ENCODE peak calls at places on chromosomes 12 and 14, in seven cellular contexts. Z is hepatocyte, E is thoracic aorta, O is right cardiac atrium, B is heart left ventricle, M is PC-9, I is heart right ventricle. W is an unnamed sample.

GRCh38 chr12:74903522-74903921 is 306.1 kb downstream of the KCNC2 start:
- DNase-seq in O (no peak), B (no peak), E (no peak), M (no peak), Z (no peak), I (no peak), W (no peak)

GRCh38 chr14:44412858-44413569 is 94.1 kb downstream of the FSCB start:
- DNase-seq in E (no peak), O (no peak), Z (no peak), M (no peak), B (no peak), I (no peak), W (no peak)

GRCh38 chr14:75279739-75280447 is 1.3 kb downstream of the FOS start:
- DNase-seq in B (no peak), M (no peak), Z (peak; percentile 42), I (no peak), O (peak; percentile 80), E (no peak), W (peak; percentile 80)

GRCh38 chr12:30268036-30268435 is 427.6 kb downstream of the IPO8 start:
- DNase-seq in B (no peak), Z (no peak), I (no peak), E (no peak), M (no peak), O (no peak), W (no peak)

GRCh38 chr14:75879031-75879430 is 102.8 kb downstream of the TGFB3 start:
- DNase-seq in O (no peak), B (no peak), I (no peak), Z (no peak), M (peak; percentile 96), E (no peak), W (no peak)

GRCh38 chr12:94263011-94263786 is 114.8 kb downstream of the PLXNC1 start:
- DNase-seq in B (no peak), Z (no peak), I (no peak), O (no peak), M (no peak), E (no peak), W (no peak)

GRCh38 chr12:48765753-48766162 is 23.1 kb downstream of the ADCY6 start:
- DNase-seq in I (no peak), B (no peak), M (no peak), Z (no peak), E (no peak), O (no peak), W (peak; percentile 89)

GRCh38 chr12:752673-753400 is 458 bp downstream of the WNK1 start:
- DNase-seq in M (peak; percentile 38), E (no peak), I (peak; percentile 67), Z (peak; percentile 87), O (peak; percentile 90), B (peak; percentile 63), W (peak; percentile 89)

GRCh38 chr12:107291018-107291417 is 197.7 kb upstream of the CRY1 start:
- DNase-seq in I (no peak), E (no peak), M (no peak), Z (no peak), B (no peak), O (no peak), W (no peak)

GRCh38 chr12:20268121-20268732 is 100.1 kb upstream of the PDE3A start:
- DNase-seq in Z (no peak), O (no peak), B (no peak), M (no peak), I (no peak), E (no peak), W (no peak)

GRCh38 chr14:76904100-76904739 is 78.0 kb downstream of the LRRC74A start:
- DNase-seq in O (peak; percentile 83), I (peak; percentile 34), B (no peak), E (no peak), Z (peak; percentile 63), M (peak; percentile 76), W (no peak)

GRCh38 chr14:76904740-76905569 is 78.7 kb downstream of the LRRC74A start:
- DNase-seq in B (no peak), M (peak; percentile 100), Z (peak; percentile 82), E (no peak), O (peak; percentile 81), I (peak; percentile 60), W (peak; percentile 92)

GRCh38 chr14:76902591-76902990 is 76.4 kb downstream of the LRRC74A start:
- DNase-seq in I (no peak), Z (no peak), O (no peak), M (no peak), E (no peak), B (no peak), W (no peak)

GRCh38 chr14:76900406-76901085 is 74.3 kb downstream of the LRRC74A start:
- DNase-seq in E (no peak), I (no peak), B (no peak), O (no peak), M (no peak), Z (no peak), W (no peak)

DNA sequence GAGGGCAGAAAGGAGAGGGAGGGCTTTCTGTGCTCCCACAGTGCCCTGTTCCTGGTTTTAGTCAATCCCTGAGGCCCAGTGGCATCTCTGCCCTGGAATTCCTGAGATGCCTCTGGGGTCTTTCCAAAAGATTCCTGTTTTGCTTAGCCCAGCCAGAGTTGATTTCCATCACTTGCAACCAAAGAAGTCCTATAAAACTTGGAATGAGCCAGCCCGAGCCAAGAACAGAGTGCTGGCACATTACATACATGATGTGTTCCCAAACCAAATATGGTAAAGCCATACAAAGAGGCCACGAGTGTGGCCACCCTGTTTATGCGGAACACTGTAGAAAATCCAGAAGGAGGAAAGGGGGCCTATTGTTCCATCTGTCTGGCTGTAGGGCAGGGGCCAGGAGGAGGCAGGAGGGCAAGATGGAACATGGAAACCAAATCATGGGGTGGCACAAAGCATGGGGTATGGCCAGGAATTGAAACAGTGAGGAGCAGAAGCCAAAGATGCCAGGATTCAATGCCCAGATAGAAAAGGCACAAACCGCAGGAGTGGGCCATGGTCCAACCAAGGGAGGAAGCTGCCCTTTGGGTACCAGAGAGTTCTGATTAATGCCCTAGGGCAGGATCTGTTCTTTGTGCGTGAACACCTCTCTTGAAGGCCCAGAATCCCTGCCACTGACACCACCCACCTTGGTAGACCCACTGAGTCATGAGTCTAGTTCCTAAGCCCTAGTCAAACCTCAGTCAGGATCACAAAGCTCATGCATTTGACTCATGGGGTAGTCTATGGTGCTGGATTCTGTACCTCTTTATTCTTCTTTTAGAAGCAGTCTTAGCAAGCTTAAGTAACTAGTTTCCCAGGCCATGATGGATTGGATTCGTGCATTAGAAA is 75.2 kb downstream of the LRRC74A start:
- DNase-seq in I (no peak), O (no peak), B (no peak), Z (peak; percentile 47), M (no peak), E (no peak), W (no peak)
- H3K27ac ChIP-seq in I (no peak overlapping the region), O (no peak overlapping the region), B (no peak overlapping the region), Z (peak overlapping the region; percentile 90), M (no peak overlapping the region), E (peak overlapping the region; percentile 72), W (no peak overlapping the region)

DNA sequence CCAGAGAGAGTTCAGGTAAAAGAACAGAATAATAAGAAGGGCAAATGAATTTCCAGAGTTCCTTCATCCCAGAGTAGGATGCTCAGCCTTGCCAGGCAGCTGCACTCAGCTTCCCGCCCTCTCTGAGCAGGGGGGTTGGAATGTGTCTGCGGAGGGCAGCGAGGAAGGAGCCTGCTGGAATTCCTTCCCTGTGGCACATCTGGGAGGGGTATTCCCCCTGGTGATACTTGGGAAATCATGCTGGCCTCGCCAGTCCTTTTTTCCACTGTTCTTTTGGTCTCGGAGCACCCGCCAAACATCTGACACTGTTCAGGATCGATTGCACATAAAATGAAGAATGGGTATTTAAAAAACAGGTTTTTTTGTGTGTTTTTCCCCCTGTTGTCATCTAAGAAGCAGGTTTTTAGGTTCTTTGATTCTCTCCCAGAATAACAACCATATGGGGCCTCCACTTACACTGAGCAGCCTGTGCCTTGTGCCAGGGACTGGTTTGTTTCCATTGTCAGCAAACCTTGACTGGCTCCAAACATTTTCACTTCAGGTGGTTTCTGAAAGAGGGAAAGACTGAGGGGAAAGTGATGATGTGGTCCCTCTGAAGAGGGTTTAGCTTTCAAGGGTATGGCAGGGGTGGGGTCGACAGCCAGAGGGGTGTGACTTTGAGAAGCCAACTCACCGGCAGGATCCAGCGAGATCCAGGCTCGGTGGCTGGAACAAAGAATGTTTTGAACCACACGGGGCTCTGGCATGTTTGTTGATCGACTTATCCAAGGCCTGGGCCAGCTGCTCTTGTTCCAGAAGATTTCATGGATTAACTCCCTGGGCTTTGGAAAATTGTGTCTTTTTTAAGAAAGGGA is 215.1 kb downstream of the CACNA1C start:
- DNase-seq in O (no peak), M (no peak), B (no peak), Z (peak; percentile 60), I (no peak), E (peak; percentile 47), W (no peak)
- H3K27ac ChIP-seq in O (no peak overlapping the region), M (no peak overlapping the region), B (no peak overlapping the region), Z (peak overlapping the region; percentile 82), I (peak overlapping the region; percentile 62), E (peak overlapping the region; percentile 86), W (peak overlapping the region; percentile 10)

GRCh38 chr14:87000071-87000470 is 992.9 kb downstream of the GALC start:
- DNase-seq in O (no peak), B (no peak), I (no peak), E (no peak), Z (no peak), M (no peak), W (no peak)
- H3K27ac ChIP-seq in O (no peak overlapping the region), B (no peak overlapping the region), I (no peak overlapping the region), E (no peak overlapping the region), Z (no peak overlapping the region), M (no peak overlapping the region), W (no peak overlapping the region)

GRCh38 chr12:125100551-125101434 is 35.6 kb downstream of the AACS start:
- DNase-seq in O (no peak), Z (no peak), B (no peak), E (no peak), M (no peak), I (no peak), W (no peak)
- H3K27ac ChIP-seq in O (no peak overlapping the region), Z (no peak overlapping the region), B (no peak overlapping the region), E (no peak overlapping the region), M (no peak overlapping the region), I (no peak overlapping the region), W (no peak overlapping the region)

GRCh38 chr12:111788178-111788654 is 21.5 kb downstream of the ALDH2 start:
- DNase-seq in I (peak; percentile 31), E (no peak), B (no peak), M (no peak), Z (peak; percentile 37), O (peak; percentile 73), W (no peak)
- H3K27ac ChIP-seq in I (no peak overlapping the region), E (no peak overlapping the region), B (no peak overlapping the region), M (no peak overlapping the region), Z (no peak overlapping the region), O (no peak overlapping the region), W (no peak overlapping the region)